ENCODE peak calls at places on chromosomes 13 and 19, in eight cellular contexts. One of them, this sample, is unnamed.

GRCh38 chr13:42497798-42498197 is 76.2 kb upstream of the TNFSF11 start:
- DNase-seq in uterus: no peak
- DNase-seq in CD8-positive, alpha-beta T cell: no peak
- DNase-seq in aorta: no peak
- DNase-seq in mesendoderm: no peak
- DNase-seq in BE2C: no peak
- DNase-seq in heart right ventricle: no peak
- DNase-seq in tibial artery: no peak
- DNase-seq in this sample: no peak

GRCh38 chr13:21557995-21558394 is 46.0 kb downstream of the MICU2 start:
- DNase-seq in CD8-positive, alpha-beta T cell: no peak
- DNase-seq in aorta: no peak
- DNase-seq in mesendoderm: peak; percentile 62
- DNase-seq in uterus: no peak
- DNase-seq in heart right ventricle: no peak
- DNase-seq in tibial artery: no peak
- DNase-seq in BE2C: peak; percentile 14
- DNase-seq in this sample: no peak

GRCh38 chr19:47296036-47296435 is 13.6 kb upstream of the C5AR1 start:
- DNase-seq in heart right ventricle: peak; percentile 32
- DNase-seq in aorta: peak; percentile 79
- DNase-seq in uterus: peak; percentile 53
- DNase-seq in tibial artery: peak; percentile 81
- DNase-seq in CD8-positive, alpha-beta T cell: peak; percentile 76
- DNase-seq in mesendoderm: peak; percentile 97
- DNase-seq in BE2C: peak; percentile 88
- DNase-seq in this sample: peak; percentile 72

GRCh38 chr13:76955236-76955635 is 6.9 kb downstream of the ACOD1 start:
- DNase-seq in aorta: no peak
- DNase-seq in tibial artery: no peak
- DNase-seq in uterus: no peak
- DNase-seq in mesendoderm: no peak
- DNase-seq in heart right ventricle: no peak
- DNase-seq in BE2C: no peak
- DNase-seq in CD8-positive, alpha-beta T cell: no peak
- DNase-seq in this sample: no peak

GRCh38 chr19:33868821-33869412 is 72.2 kb downstream of the KCTD15 start:
- DNase-seq in CD8-positive, alpha-beta T cell: no peak
- DNase-seq in aorta: peak; percentile 63
- DNase-seq in BE2C: peak; percentile 48
- DNase-seq in heart right ventricle: peak; percentile 50
- DNase-seq in tibial artery: no peak
- DNase-seq in mesendoderm: peak; percentile 51
- DNase-seq in uterus: peak; percentile 24
- DNase-seq in this sample: no peak

GRCh38 chr13:86572115-86572514 is 772.9 kb upstream of the SLITRK6 start:
- DNase-seq in tibial artery: no peak
- DNase-seq in aorta: no peak
- DNase-seq in CD8-positive, alpha-beta T cell: no peak
- DNase-seq in BE2C: no peak
- DNase-seq in mesendoderm: no peak
- DNase-seq in uterus: no peak
- DNase-seq in heart right ventricle: no peak
- DNase-seq in this sample: no peak

GRCh38 chr19:10209305-10209704 is 14.6 kb upstream of the DNMT1 start:
- DNase-seq in aorta: no peak
- DNase-seq in BE2C: no peak
- DNase-seq in tibial artery: no peak
- DNase-seq in uterus: no peak
- DNase-seq in CD8-positive, alpha-beta T cell: no peak
- DNase-seq in mesendoderm: no peak
- DNase-seq in heart right ventricle: no peak
- DNase-seq in this sample: no peak

GRCh38 chr19:11246941-11247340 is 7.5 kb downstream of the ANGPTL8 start:
- DNase-seq in tibial artery: no peak
- DNase-seq in aorta: no peak
- DNase-seq in CD8-positive, alpha-beta T cell: no peak
- DNase-seq in heart right ventricle: no peak
- DNase-seq in uterus: no peak
- DNase-seq in mesendoderm: no peak
- DNase-seq in BE2C: no peak
- DNase-seq in this sample: no peak

GRCh38 chr19:53877361-53877766 is 4.6 kb upstream of the PRKCG start:
- DNase-seq in mesendoderm: no peak
- DNase-seq in CD8-positive, alpha-beta T cell: peak; percentile 32
- DNase-seq in uterus: no peak
- DNase-seq in heart right ventricle: no peak
- DNase-seq in BE2C: no peak
- DNase-seq in aorta: no peak
- DNase-seq in tibial artery: no peak
- DNase-seq in this sample: no peak

GRCh38 chr13:96650301-96650886 is 343.9 kb downstream of the OXGR1 start:
- DNase-seq in mesendoderm: peak; percentile 73
- DNase-seq in BE2C: no peak
- DNase-seq in tibial artery: no peak
- DNase-seq in heart right ventricle: no peak
- DNase-seq in aorta: no peak
- DNase-seq in CD8-positive, alpha-beta T cell: no peak
- DNase-seq in uterus: no peak
- DNase-seq in this sample: no peak

GRCh38 chr19:3774621-3775373 is 2.8 kb upstream of the RAX2 start:
- DNase-seq in aorta: no peak
- DNase-seq in BE2C: no peak
- DNase-seq in heart right ventricle: no peak
- DNase-seq in uterus: no peak
- DNase-seq in tibial artery: no peak
- DNase-seq in CD8-positive, alpha-beta T cell: no peak
- DNase-seq in mesendoderm: no peak
- DNase-seq in this sample: no peak

GRCh38 chr19:13838071-13838942 is 38.6 kb upstream of the NANOS3 start:
- DNase-seq in BE2C: no peak
- DNase-seq in uterus: no peak
- DNase-seq in aorta: no peak
- DNase-seq in mesendoderm: no peak
- DNase-seq in CD8-positive, alpha-beta T cell: no peak
- DNase-seq in heart right ventricle: no peak
- DNase-seq in tibial artery: no peak
- DNase-seq in this sample: no peak

GRCh38 chr13:44822291-44822690 is 167.0 kb downstream of the NUFIP1 start:
- DNase-seq in aorta: no peak
- DNase-seq in mesendoderm: peak; percentile 15
- DNase-seq in tibial artery: no peak
- DNase-seq in heart right ventricle: no peak
- DNase-seq in CD8-positive, alpha-beta T cell: no peak
- DNase-seq in BE2C: no peak
- DNase-seq in uterus: no peak
- DNase-seq in this sample: no peak

GRCh38 chr19:1855040-1855827 is 7.0 kb upstream of the REXO1 start:
- DNase-seq in uterus: peak; percentile 57
- DNase-seq in mesendoderm: peak; percentile 95
- DNase-seq in tibial artery: peak; percentile 86
- DNase-seq in BE2C: peak; percentile 97
- DNase-seq in CD8-positive, alpha-beta T cell: peak; percentile 82
- DNase-seq in heart right ventricle: peak; percentile 95
- DNase-seq in aorta: peak; percentile 95
- DNase-seq in this sample: peak; percentile 69

GRCh38 chr13:51524312-51524711 is 60.0 kb upstream of the WDFY2 start:
- DNase-seq in mesendoderm: peak; percentile 40
- DNase-seq in uterus: no peak
- DNase-seq in BE2C: no peak
- DNase-seq in aorta: no peak
- DNase-seq in CD8-positive, alpha-beta T cell: no peak
- DNase-seq in heart right ventricle: no peak
- DNase-seq in tibial artery: no peak
- DNase-seq in this sample: no peak

GRCh38 chr13:93882086-93882651 is 597.3 kb downstream of the DCT start:
- DNase-seq in heart right ventricle: no peak
- DNase-seq in CD8-positive, alpha-beta T cell: no peak
- DNase-seq in uterus: no peak
- DNase-seq in mesendoderm: no peak
- DNase-seq in aorta: no peak
- DNase-seq in BE2C: no peak
- DNase-seq in tibial artery: no peak
- DNase-seq in this sample: no peak

GRCh38 chr13:112712451-112712881 is 22.6 kb downstream of the ATP11A start:
- DNase-seq in heart right ventricle: no peak
- DNase-seq in aorta: no peak
- DNase-seq in BE2C: no peak
- DNase-seq in tibial artery: no peak
- DNase-seq in uterus: no peak
- DNase-seq in mesendoderm: no peak
- DNase-seq in CD8-positive, alpha-beta T cell: no peak
- DNase-seq in this sample: peak; percentile 53

GRCh38 chr13:112726018-112726767 is 36.4 kb downstream of the ATP11A start:
- DNase-seq in aorta: no peak
- DNase-seq in CD8-positive, alpha-beta T cell: no peak
- DNase-seq in heart right ventricle: no peak
- DNase-seq in BE2C: no peak
- DNase-seq in uterus: no peak
- DNase-seq in mesendoderm: no peak
- DNase-seq in tibial artery: peak; percentile 12
- DNase-seq in this sample: no peak

GRCh38 chr13:40094056-40094455 is 438.6 kb downstream of the COG6 start:
- DNase-seq in CD8-positive, alpha-beta T cell: no peak
- DNase-seq in uterus: no peak
- DNase-seq in mesendoderm: no peak
- DNase-seq in aorta: no peak
- DNase-seq in BE2C: no peak
- DNase-seq in heart right ventricle: no peak
- DNase-seq in tibial artery: no peak
- DNase-seq in this sample: no peak

GRCh38 chr13:110446570-110446880 is 115.0 kb downstream of the RAB20 start:
- DNase-seq in aorta: no peak
- DNase-seq in heart right ventricle: no peak
- DNase-seq in mesendoderm: no peak
- DNase-seq in uterus: peak; percentile 4
- DNase-seq in CD8-positive, alpha-beta T cell: no peak
- DNase-seq in tibial artery: no peak
- DNase-seq in BE2C: no peak
- DNase-seq in this sample: no peak

GRCh38 chr13:110447058-110447511 is 114.4 kb downstream of the RAB20 start:
- DNase-seq in aorta: no peak
- DNase-seq in BE2C: no peak
- DNase-seq in uterus: peak; percentile 14
- DNase-seq in CD8-positive, alpha-beta T cell: no peak
- DNase-seq in tibial artery: no peak
- DNase-seq in mesendoderm: peak; percentile 47
- DNase-seq in heart right ventricle: no peak
- DNase-seq in this sample: peak; percentile 58

GRCh38 chr13:110444226-110444653 is 117.3 kb downstream of the RAB20 start:
- DNase-seq in heart right ventricle: no peak
- DNase-seq in mesendoderm: no peak
- DNase-seq in tibial artery: no peak
- DNase-seq in BE2C: no peak
- DNase-seq in uterus: peak; percentile 36
- DNase-seq in CD8-positive, alpha-beta T cell: no peak
- DNase-seq in aorta: no peak
- DNase-seq in this sample: peak; percentile 38

GRCh38 chr13:110445183-110445582 is 116.3 kb downstream of the RAB20 start:
- DNase-seq in CD8-positive, alpha-beta T cell: no peak
- DNase-seq in uterus: no peak
- DNase-seq in aorta: no peak
- DNase-seq in heart right ventricle: no peak
- DNase-seq in BE2C: no peak
- DNase-seq in tibial artery: no peak
- DNase-seq in mesendoderm: no peak
- DNase-seq in this sample: no peak

GRCh38 chr13:110445722-110446569 is 115.6 kb downstream of the RAB20 start:
- DNase-seq in uterus: peak; percentile 13
- DNase-seq in aorta: no peak
- DNase-seq in CD8-positive, alpha-beta T cell: no peak
- DNase-seq in BE2C: no peak
- DNase-seq in mesendoderm: no peak
- DNase-seq in tibial artery: no peak
- DNase-seq in heart right ventricle: no peak
- DNase-seq in this sample: peak; percentile 26
- H3K4me1 ChIP-seq in uterus: no peaks in the 10 kb centered on the region
- H3K4me1 ChIP-seq in aorta: no peaks in the 10 kb centered on the region
- H3K4me1 ChIP-seq in CD8-positive, alpha-beta T cell: no peaks in the 10 kb centered on the region
- H3K4me1 ChIP-seq in BE2C: peaks cover 6% of the 10 kb centered on the region
- H3K4me1 ChIP-seq in mesendoderm: no peaks in the 10 kb centered on the region
- H3K4me1 ChIP-seq in tibial artery: peaks cover 17% of the 10 kb centered on the region
- H3K4me1 ChIP-seq in heart right ventricle: peaks cover 14% of the 10 kb centered on the region
- H3K4me1 ChIP-seq in this sample: peaks cover 4% of the 10 kb centered on the region

GRCh38 chr19:39157997-39158389 is 32.4 kb downstream of the PAK4 start:
- DNase-seq in heart right ventricle: no peak
- DNase-seq in tibial artery: no peak
- DNase-seq in aorta: no peak
- DNase-seq in CD8-positive, alpha-beta T cell: no peak
- DNase-seq in uterus: no peak
- DNase-seq in mesendoderm: no peak
- DNase-seq in BE2C: peak; percentile 3
- DNase-seq in this sample: no peak
- H3K4me1 ChIP-seq in heart right ventricle: peaks cover 34% of the 10 kb centered on the region
- H3K4me1 ChIP-seq in tibial artery: peaks cover 31% of the 10 kb centered on the region
- H3K4me1 ChIP-seq in aorta: no peaks in the 10 kb centered on the region
- H3K4me1 ChIP-seq in CD8-positive, alpha-beta T cell: peaks cover 3% of the 10 kb centered on the region
- H3K4me1 ChIP-seq in uterus: no peaks in the 10 kb centered on the region
- H3K4me1 ChIP-seq in mesendoderm: peaks cover 7% of the 10 kb centered on the region
- H3K4me1 ChIP-seq in BE2C: peaks cover 14% of the 10 kb centered on the region
- H3K4me1 ChIP-seq in this sample: peaks cover 43% of the 10 kb centered on the region

GRCh38 chr19:843180-843835 is 2.5 kb downstream of the PRTN3 start:
- DNase-seq in aorta: no peak
- DNase-seq in heart right ventricle: peak; percentile 51
- DNase-seq in BE2C: no peak
- DNase-seq in tibial artery: no peak
- DNase-seq in CD8-positive, alpha-beta T cell: no peak
- DNase-seq in uterus: no peak
- DNase-seq in mesendoderm: peak; percentile 51
- DNase-seq in this sample: no peak

GRCh38 chr19:844300-844971 is 3.6 kb downstream of the PRTN3 start:
- DNase-seq in uterus: no peak
- DNase-seq in BE2C: no peak
- DNase-seq in mesendoderm: no peak
- DNase-seq in aorta: no peak
- DNase-seq in heart right ventricle: no peak
- DNase-seq in tibial artery: no peak
- DNase-seq in CD8-positive, alpha-beta T cell: no peak
- DNase-seq in this sample: no peak

GRCh38 chr19:845707-846481 is 5.1 kb downstream of the PRTN3 start:
- DNase-seq in aorta: no peak
- DNase-seq in uterus: no peak
- DNase-seq in BE2C: no peak
- DNase-seq in mesendoderm: no peak
- DNase-seq in heart right ventricle: no peak
- DNase-seq in CD8-positive, alpha-beta T cell: no peak
- DNase-seq in tibial artery: no peak
- DNase-seq in this sample: no peak

GRCh38 chr19:840519-841206 is at the start of gene PRTN3:
- DNase-seq in tibial artery: no peak
- DNase-seq in CD8-positive, alpha-beta T cell: no peak
- DNase-seq in uterus: no peak
- DNase-seq in heart right ventricle: no peak
- DNase-seq in aorta: peak; percentile 66
- DNase-seq in mesendoderm: no peak
- DNase-seq in BE2C: no peak
- DNase-seq in this sample: no peak

GRCh38 chr19:843836-844299 is 3.1 kb downstream of the PRTN3 start:
- DNase-seq in uterus: no peak
- DNase-seq in CD8-positive, alpha-beta T cell: no peak
- DNase-seq in mesendoderm: no peak
- DNase-seq in aorta: no peak
- DNase-seq in heart right ventricle: peak; percentile 36
- DNase-seq in tibial artery: no peak
- DNase-seq in BE2C: no peak
- DNase-seq in this sample: no peak
- H3K4me1 ChIP-seq in uterus: no peaks in the 10 kb centered on the region
- H3K4me1 ChIP-seq in CD8-positive, alpha-beta T cell: peaks cover 3% of the 10 kb centered on the region
- H3K4me1 ChIP-seq in mesendoderm: no peaks in the 10 kb centered on the region
- H3K4me1 ChIP-seq in aorta: no peaks in the 10 kb centered on the region
- H3K4me1 ChIP-seq in heart right ventricle: peaks cover 27% of the 10 kb centered on the region
- H3K4me1 ChIP-seq in tibial artery: peaks cover 13% of the 10 kb centered on the region
- H3K4me1 ChIP-seq in BE2C: no peaks in the 10 kb centered on the region
- H3K4me1 ChIP-seq in this sample: peaks cover 13% of the 10 kb centered on the region

GRCh38 chr19:19464339-19465098 is 50.8 kb downstream of the TSSK6 start:
- DNase-seq in BE2C: no peak
- DNase-seq in aorta: no peak
- DNase-seq in tibial artery: no peak
- DNase-seq in heart right ventricle: no peak
- DNase-seq in uterus: no peak
- DNase-seq in mesendoderm: peak; percentile 97
- DNase-seq in CD8-positive, alpha-beta T cell: no peak
- DNase-seq in this sample: peak; percentile 55
- H3K4me1 ChIP-seq in BE2C: peaks cover 41% of the 10 kb centered on the region
- H3K4me1 ChIP-seq in aorta: peaks cover 2% of the 10 kb centered on the region
- H3K4me1 ChIP-seq in tibial artery: peaks cover 53% of the 10 kb centered on the region
- H3K4me1 ChIP-seq in heart right ventricle: peaks cover 55% of the 10 kb centered on the region
- H3K4me1 ChIP-seq in uterus: no peaks in the 10 kb centered on the region
- H3K4me1 ChIP-seq in mesendoderm: peaks cover 37% of the 10 kb centered on the region
- H3K4me1 ChIP-seq in CD8-positive, alpha-beta T cell: peaks cover 50% of the 10 kb centered on the region
- H3K4me1 ChIP-seq in this sample: peaks cover 39% of the 10 kb centered on the region